ENCODE peak calls at places on chromosomes 2 and 18, in four cellular contexts. N is fibroblast of the aortic adventitia; T is EH; Y is activated CD4-positive, CD25-positive, alpha-beta regulatory T cell. J is an unnamed sample.

GRCh38 chr2:1187189-1187588 is 226.1 kb upstream of the TPO start:
- DNase-seq in T (no peak), Y (no peak), N (no peak), J (no peak)

GRCh38 chr18:22822024-22822423 is 111.1 kb upstream of the RBBP8 start:
- DNase-seq in Y (no peak), T (peak), N (peak), J (peak)

GRCh38 chr2:238794050-238794449 is 53.8 kb upstream of the TWIST2 start:
- DNase-seq in Y (no peak), N (no peak), T (no peak), J (no peak)

GRCh38 chr2:227482638-227483340 is 10.8 kb downstream of the AGFG1 start:
- DNase-seq in Y (no peak), N (peak), T (peak), J (peak)

GRCh38 chr2:127014630-127015029 is 92.3 kb downstream of the BIN1 start:
- DNase-seq in Y (no peak), N (peak), T (peak), J (peak)

GRCh38 chr18:25066536-25066935 is 285.4 kb downstream of the ZNF521 start:
- DNase-seq in Y (no peak), N (peak), T (peak), J (peak)

GRCh38 chr2:81324046-81324445 is 1019.5 kb upstream of the LRRTM1 start:
- DNase-seq in N (no peak), T (no peak), Y (no peak), J (peak)

GRCh38 chr2:144456680-144457079 is 63.2 kb downstream of the ZEB2 start:
- DNase-seq in N (peak), Y (no peak), T (peak), J (peak)

GRCh38 chr2:6773694-6774044 is 92.0 kb downstream of the CMPK2 start:
- DNase-seq in T (no peak), Y (no peak), N (no peak), J (no peak)

GRCh38 chr2:43074052-43074451 is 152.4 kb downstream of the ZFP36L2 start:
- DNase-seq in T (no peak), Y (no peak), N (no peak), J (no peak)

GRCh38 chr18:9711361-9712129 is 3.4 kb downstream of the RAB31 start:
- DNase-seq in N (no peak), Y (no peak), T (no peak), J (no peak)

GRCh38 chr2:63007813-63008458 is 42.7 kb upstream of the OTX1 start:
- DNase-seq in T (no peak), Y (no peak), N (no peak), J (no peak)

GRCh38 chr2:121071058-121071504 is 213.9 kb downstream of the TFCP2L1 start:
- DNase-seq in Y (no peak), T (peak), N (peak), J (peak)

GRCh38 chr2:113157897-113158753 is 15.6 kb upstream of the PSD4 start:
- DNase-seq in T (peak), N (peak), Y (no peak), J (peak)

GRCh38 chr18:44130365-44130942 is 550.2 kb upstream of the SETBP1 start:
- DNase-seq in Y (no peak), T (peak), N (peak), J (peak)

GRCh38 chr2:55966431-55967118 is 43.0 kb upstream of the EFEMP1 start:
- DNase-seq in Y (no peak), N (peak), T (peak), J (peak)

GRCh38 chr2:71607490-71607889 is 154.1 kb downstream of the DYSF start:
- DNase-seq in N (no peak), Y (no peak), T (no peak), J (no peak)

J was measured in M059J.